ENCODE peak calls at places on chromosome 13, in six cellular contexts. P, H, D, S, Z and Y are unnamed samples.

GRCh38 chr13:82245860-82246259 is 1636.4 kb downstream of the SLITRK1 start:
- DNase-seq in D (no peak), H (no peak), Z (no peak), P (no peak), S (no peak), Y (no peak)

GRCh38 chr13:49100637-49101570 is 119.2 kb upstream of the MLNR start:
- DNase-seq in Z (no peak), P (no peak), H (no peak), S (no peak), D (no peak), Y (no peak)

GRCh38 chr13:44274838-44275237 is 98.8 kb upstream of the SERP2 start:
- DNase-seq in S (no peak), Z (no peak), D (no peak), H (no peak), P (no peak), Y (no peak)

GRCh38 chr13:77016241-77016812 is 10.6 kb downstream of the FBXL3 start:
- DNase-seq in S (no peak), D (no peak), Z (no peak), P (no peak), H (no peak), Y (no peak)

GRCh38 chr13:113357529-113357928 is 6.4 kb downstream of the GRTP1 start:
- DNase-seq in S (no peak), P (no peak), Z (no peak), H (no peak), D (peak), Y (no peak)

GRCh38 chr13:33691980-33692379 is 126.0 kb upstream of the RFC3 start:
- DNase-seq in D (no peak), P (no peak), Z (no peak), H (no peak), S (no peak), Y (no peak)

GRCh38 chr13:107466326-107466725 is 749.0 kb downstream of the LIG4 start:
- DNase-seq in S (no peak), Z (no peak), P (no peak), H (no peak), D (no peak), Y (no peak)

GRCh38 chr13:77309254-77309653 is 17.6 kb downstream of the MYCBP2 start:
- DNase-seq in Z (no peak), H (no peak), P (no peak), S (no peak), D (no peak), Y (no peak)

GRCh38 chr13:110702591-110703526 is 3.1 kb downstream of the CARS2 start:
- DNase-seq in H (peak), P (peak), S (no peak), D (no peak), Z (no peak), Y (no peak)

GRCh38 chr13:101341464-101341863 is 74.8 kb downstream of the NALCN start:
- DNase-seq in D (peak), P (no peak), H (no peak), Z (no peak), S (no peak), Y (no peak)

GRCh38 chr13:26323764-26324163 is 69.8 kb downstream of the CDK8 start:
- DNase-seq in S (no peak), Z (no peak), P (no peak), H (no peak), D (no peak), Y (no peak)

GRCh38 chr13:50376895-50377575 is 361.8 kb downstream of the KCNRG start:
- DNase-seq in H (no peak), P (no peak), Z (no peak), S (peak), D (no peak), Y (no peak)

GRCh38 chr13:30904043-30904442 is 2.0 kb upstream of the MEDAG start:
- DNase-seq in Z (no peak), P (no peak), S (no peak), H (no peak), D (peak), Y (no peak)

GRCh38 chr13:30900952-30901749 is 4.9 kb upstream of the MEDAG start:
- DNase-seq in D (no peak), Z (no peak), S (no peak), P (no peak), H (no peak), Y (no peak)

GRCh38 chr13:30898070-30898469 is 8.0 kb upstream of the MEDAG start:
- DNase-seq in S (peak), P (no peak), H (no peak), D (no peak), Z (no peak), Y (no peak)

GRCh38 chr13:30895773-30896172 is 10.3 kb upstream of the MEDAG start:
- DNase-seq in Z (no peak), P (peak), D (peak), H (no peak), S (peak), Y (no peak)

GRCh38 chr13:30898721-30899188 is 7.3 kb upstream of the MEDAG start:
- DNase-seq in Z (no peak), D (peak), P (peak), H (no peak), S (no peak), Y (no peak)
- TF ChIP-seq CTCF in Z (no peak), D (no peak), P (no peak), H (no peak), S (no peak), Y (no peak)

GRCh38 chr13:20192470-20193141 is at the start of gene GJB2:
- DNase-seq in H (peak), Z (no peak), D (no peak), S (peak), P (no peak), Y (no peak)

GRCh38 chr13:20191311-20191901 is 1.3 kb downstream of the GJB2 start:
- DNase-seq in P (peak), S (peak), Z (no peak), H (no peak), D (no peak), Y (no peak)

GRCh38 chr13:20193924-20194631 is 1.3 kb upstream of the GJB2 start:
- DNase-seq in D (no peak), H (no peak), P (no peak), Z (no peak), S (peak), Y (no peak)

GRCh38 chr13:20191902-20192469 is 752 bp downstream of the GJB2 start:
- DNase-seq in D (no peak), H (peak), P (no peak), Z (no peak), S (peak), Y (no peak)

GRCh38 chr13:20193142-20193923 is 595 bp upstream of the GJB2 start:
- DNase-seq in S (peak), P (no peak), H (peak), D (no peak), Z (no peak), Y (no peak)
- TF ChIP-seq CTCF in S (no peak), P (no peak), H (no peak), D (no peak), Z (no peak), Y (no peak)

DNA sequence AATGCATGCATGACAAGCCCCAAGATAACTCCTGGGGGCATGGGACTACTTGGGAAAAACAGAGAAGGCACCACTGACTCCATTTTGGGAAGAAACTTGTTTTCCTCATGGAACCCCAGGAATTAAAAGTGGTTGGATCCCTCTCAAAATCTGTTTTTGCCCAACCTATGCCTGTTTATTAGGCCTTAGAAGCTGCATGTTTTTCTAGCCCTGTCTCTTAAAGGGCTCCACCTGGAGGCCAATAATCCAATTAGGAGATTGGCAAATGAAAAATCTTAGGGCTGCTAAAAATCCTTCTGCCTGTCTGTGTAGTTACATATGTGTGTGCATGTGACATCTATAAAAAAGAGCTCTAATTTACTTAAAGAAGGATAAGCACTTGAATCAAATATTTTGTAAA is 26.9 kb downstream of the MED4 start:
- DNase-seq in D (no peak), Z (no peak), H (no peak), P (no peak), S (no peak), Y (no peak)
- TF ChIP-seq CTCF in D (no peak), Z (no peak), H (no peak), P (no peak), S (no peak), Y (no peak)

GRCh38 chr13:106314417-106314816 is 221.0 kb downstream of the EFNB2 start:
- DNase-seq in P (no peak), Z (no peak), D (no peak), S (peak), H (no peak), Y (no peak)
- TF ChIP-seq CTCF in P (no peak), Z (no peak), D (no peak), S (peak), H (no peak), Y (no peak)

GRCh38 chr13:25112856-25113255 is 16.9 kb downstream of the PABPC3 start:
- DNase-seq in S (no peak), H (no peak), Z (no peak), D (no peak), P (no peak), Y (no peak)
- TF ChIP-seq CTCF in S (no peak), H (no peak), Z (no peak), D (no peak), P (no peak), Y (no peak)

DNA sequence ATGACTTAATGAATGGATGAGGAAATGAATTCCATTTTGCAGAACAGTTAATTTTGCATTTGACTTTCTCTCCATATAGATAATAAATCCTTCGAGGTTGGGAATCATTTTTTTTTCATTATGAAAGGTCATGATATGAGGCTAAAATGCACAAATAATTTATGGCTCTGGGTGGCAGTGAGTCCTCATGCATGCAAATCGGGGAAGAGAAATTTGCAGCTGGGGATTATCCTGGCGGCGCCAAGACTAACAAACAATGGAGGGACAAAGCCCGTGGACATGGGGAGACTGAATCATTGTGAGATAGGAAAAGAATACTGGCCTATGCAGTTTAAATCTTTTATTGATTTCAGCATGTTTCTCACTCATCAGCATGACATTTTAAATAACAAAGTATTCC is 102.2 kb downstream of the ERCC5 start:
- DNase-seq in Z (no peak), P (no peak), H (no peak), S (no peak), D (no peak), Y (no peak)
- TF ChIP-seq CTCF in Z (no peak), P (no peak), H (no peak), S (no peak), D (no peak), Y (no peak)

DNA sequence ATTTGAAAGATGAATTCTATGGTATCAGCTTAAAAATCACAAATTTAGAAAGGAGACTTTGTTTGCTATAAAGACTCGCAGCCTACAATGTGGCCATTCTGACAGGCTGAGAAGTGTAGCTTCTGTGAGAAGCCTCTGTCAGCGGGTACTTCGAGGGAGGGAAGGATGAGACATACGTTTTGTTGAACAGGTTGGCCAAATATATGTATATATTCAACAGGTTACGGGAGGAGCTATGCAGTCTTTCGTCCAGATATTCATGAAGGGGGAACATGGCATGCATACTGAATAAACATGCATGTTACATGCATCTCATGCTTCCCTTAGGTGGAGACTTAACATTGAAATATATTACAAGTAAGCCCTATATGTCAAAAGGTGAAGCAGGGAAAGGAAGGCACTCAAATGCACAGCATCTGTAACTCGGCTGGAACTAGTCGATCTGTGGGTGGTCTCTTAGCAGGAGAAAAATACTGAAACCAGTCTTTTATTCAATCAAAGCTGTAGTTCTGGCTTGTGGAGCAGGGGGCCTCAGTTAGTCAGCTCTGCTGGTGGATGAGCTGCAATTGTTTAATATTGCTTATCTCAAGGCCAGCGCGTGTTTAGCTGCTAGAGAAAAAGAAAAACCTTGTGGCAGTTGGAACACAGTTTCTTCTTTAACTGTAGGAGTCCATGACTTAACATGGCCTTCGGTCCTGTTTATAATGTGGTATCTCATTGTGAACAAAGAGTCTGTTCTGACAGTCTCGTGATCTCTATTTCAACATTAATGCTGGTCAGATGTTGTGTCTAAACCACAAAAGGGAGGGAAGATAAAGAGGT is 94.3 kb downstream of the FAM216B start:
- DNase-seq in H (peak), Z (no peak), S (peak), D (no peak), P (no peak), Y (peak)
- TF ChIP-seq CTCF in H (peak), Z (no peak), S (peak), D (peak), P (no peak), Y (peak)

GRCh38 chr13:30790592-30790991 is 55.2 kb downstream of the ALOX5AP start:
- DNase-seq in D (no peak), S (no peak), H (no peak), P (no peak), Z (no peak), Y (no peak)

GRCh38 chr13:30796132-30796832 is 60.9 kb downstream of the ALOX5AP start:
- DNase-seq in P (no peak), H (no peak), S (no peak), D (peak), Z (no peak), Y (no peak)

GRCh38 chr13:30791354-30791921 is 56.1 kb downstream of the ALOX5AP start:
- DNase-seq in Z (no peak), S (no peak), D (peak), H (no peak), P (no peak), Y (peak)

GRCh38 chr13:30789360-30789862 is 54.1 kb downstream of the ALOX5AP start:
- DNase-seq in Z (no peak), D (no peak), H (no peak), P (no peak), S (no peak), Y (no peak)

GRCh38 chr13:30792257-30793000 is 57.1 kb downstream of the ALOX5AP start:
- DNase-seq in Z (peak), H (peak), D (peak), S (peak), P (peak), Y (peak)
- TF ChIP-seq CTCF in Z (peak), H (no peak), D (peak), S (no peak), P (peak), Y (no peak)